ENCODE peak calls at places on chromosome 22, in four cellular contexts. G, K, O and X are unnamed samples.

GRCh38 chr22:23790819-23791736 is 4.3 kb downstream of the SMARCB1 start:
- DNase-seq in G (no peak), O (no peak), K (no peak), X (no peak)

GRCh38 chr22:37314315-37315046 is 32.2 kb downstream of the CYTH4 start:
- DNase-seq in O (peak; percentile 51), K (no peak), G (peak; percentile 79), X (peak; percentile 48)

GRCh38 chr22:32562916-32563315 is 88.3 kb downstream of the FBXO7 start:
- DNase-seq in O (no peak), K (no peak), G (no peak), X (no peak)

GRCh38 chr22:24358105-24358836 is 69.1 kb upstream of the ADORA2A start:
- DNase-seq in O (no peak), G (no peak), K (no peak), X (no peak)

GRCh38 chr22:50201191-50202129 is 649 bp downstream of the SELENOO start:
- DNase-seq in G (peak; percentile 45), O (no peak), K (no peak), X (no peak)

GRCh38 chr22:43706151-43706550 is 106.0 kb downstream of the EFCAB6 start:
- DNase-seq in G (no peak), K (no peak), O (no peak), X (no peak)

GRCh38 chr22:37454857-37455686 is 27.8 kb upstream of the ELFN2 start:
- DNase-seq in G (peak; percentile 55), O (no peak), K (no peak), X (no peak)

GRCh38 chr22:26109686-26110315 is 59.5 kb upstream of the SEZ6L start:
- DNase-seq in O (no peak), G (no peak), K (no peak), X (no peak)

GRCh38 chr22:40472579-40472978 is 102.2 kb downstream of the SGSM3 start:
- DNase-seq in K (no peak), G (no peak), O (no peak), X (no peak)

GRCh38 chr22:37273126-37273845 is 9.0 kb upstream of the CYTH4 start:
- DNase-seq in K (no peak), G (peak; percentile 64), O (no peak), X (peak; percentile 53)

GRCh38 chr22:28774378-28774777 is 1.9 kb downstream of the CCDC117 start:
- DNase-seq in O (no peak), K (no peak), G (no peak), X (no peak)

GRCh38 chr22:37334461-37334858 is 52.2 kb downstream of the CYTH4 start:
- DNase-seq in G (no peak), O (no peak), K (no peak), X (no peak)

GRCh38 chr22:44574057-44574456 is 76.0 kb upstream of the RTL6 start:
- DNase-seq in K (no peak), G (no peak), O (no peak), X (no peak)

GRCh38 chr22:44677299-44678244 is 24.4 kb upstream of the PRR5 start:
- DNase-seq in K (no peak), G (no peak), O (no peak), X (no peak)

GRCh38 chr22:23199159-23199558 is 18.9 kb downstream of the BCR start:
- DNase-seq in O (no peak), K (no peak), G (no peak), X (no peak)

GRCh38 chr22:50302564-50302963 is 4.9 kb downstream of the PLXNB2 start:
- DNase-seq in K (no peak), O (no peak), G (no peak), X (no peak)

GRCh38 chr22:23098718-23099524 is 28.6 kb downstream of the GNAZ start:
- DNase-seq in O (no peak), G (no peak), K (no peak), X (no peak)

GRCh38 chr22:40631925-40632324 is 4.6 kb downstream of the MRTFA start:
- DNase-seq in O (no peak), K (no peak), G (no peak), X (no peak)

GRCh38 chr22:21681566-21682370 is 16.0 kb downstream of the PPIL2 start:
- DNase-seq in K (no peak), O (no peak), G (no peak), X (no peak)

GRCh38 chr22:23237201-23237798 is 57.0 kb downstream of the BCR start:
- DNase-seq in G (no peak), K (no peak), O (no peak), X (no peak)

GRCh38 chr22:26502688-26503561 is 9.3 kb downstream of the TFIP11 start:
- DNase-seq in G (peak; percentile 94), O (peak; percentile 20), K (peak; percentile 57), X (no peak)

GRCh38 chr22:25546751-25547150 is 17.7 kb upstream of the GRK3 start:
- DNase-seq in G (peak; percentile 84), K (no peak), O (no peak), X (peak; percentile 64)

DNA sequence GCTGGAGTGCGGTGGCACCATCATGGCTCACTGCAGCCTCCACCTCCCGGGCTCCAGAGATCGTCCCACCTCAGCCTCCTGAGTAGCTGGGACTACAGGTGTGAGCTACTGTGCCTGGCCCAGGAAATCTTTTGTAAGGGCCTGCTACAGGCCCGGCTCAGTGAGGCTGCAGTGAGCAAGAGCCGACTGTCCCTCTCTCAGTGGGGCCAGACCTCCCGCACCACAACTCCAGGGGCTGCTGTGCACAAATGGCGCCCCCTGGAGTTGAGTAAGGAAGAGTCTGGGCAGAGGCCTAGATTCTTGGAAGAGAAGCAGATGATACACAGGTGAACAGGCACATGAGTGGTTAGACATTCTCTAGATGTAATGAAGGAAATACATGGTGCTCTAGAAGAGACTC is 7.0 kb downstream of the SERHL2 start:
- DNase-seq in G (peak; percentile 64), K (no peak), O (no peak), X (no peak)
- TF ChIP-seq CTCF in G (peak; percentile 62), K (peak; percentile 32), O (peak; percentile 53), X (peak; percentile 52)

DNA sequence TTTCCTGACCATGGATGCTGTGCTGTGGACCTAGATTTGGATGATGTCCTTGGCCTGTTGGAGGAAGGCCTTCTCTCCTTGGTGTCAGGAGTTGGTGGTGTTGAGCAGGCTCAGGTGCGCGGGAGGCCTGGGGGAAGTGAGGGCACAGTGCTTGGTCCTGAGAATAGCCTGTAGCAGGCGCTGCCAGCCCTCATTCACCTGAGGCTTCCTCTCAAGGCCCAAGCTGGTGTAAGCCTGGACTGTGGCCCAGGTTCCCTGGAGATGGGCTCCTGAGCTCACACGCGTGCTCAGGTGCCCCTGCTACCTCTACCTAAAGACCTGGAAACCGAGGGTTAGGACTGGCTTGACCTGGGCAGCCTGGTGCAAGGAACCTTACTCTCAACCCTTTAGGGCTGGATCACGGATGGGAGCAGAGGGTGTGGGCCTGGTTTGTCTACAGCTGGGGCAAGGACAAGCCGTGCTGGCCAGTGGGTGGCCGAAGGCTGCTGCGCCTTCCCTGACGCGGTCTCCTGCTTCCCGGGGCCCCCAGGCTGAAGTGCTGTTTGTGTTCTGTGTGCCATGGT is 7.8 kb upstream of the GRAMD4 start:
- DNase-seq in G (no peak), O (no peak), K (no peak), X (no peak)
- TF ChIP-seq CTCF in G (no peak), O (peak; percentile 16), K (no peak), X (no peak)

DNA sequence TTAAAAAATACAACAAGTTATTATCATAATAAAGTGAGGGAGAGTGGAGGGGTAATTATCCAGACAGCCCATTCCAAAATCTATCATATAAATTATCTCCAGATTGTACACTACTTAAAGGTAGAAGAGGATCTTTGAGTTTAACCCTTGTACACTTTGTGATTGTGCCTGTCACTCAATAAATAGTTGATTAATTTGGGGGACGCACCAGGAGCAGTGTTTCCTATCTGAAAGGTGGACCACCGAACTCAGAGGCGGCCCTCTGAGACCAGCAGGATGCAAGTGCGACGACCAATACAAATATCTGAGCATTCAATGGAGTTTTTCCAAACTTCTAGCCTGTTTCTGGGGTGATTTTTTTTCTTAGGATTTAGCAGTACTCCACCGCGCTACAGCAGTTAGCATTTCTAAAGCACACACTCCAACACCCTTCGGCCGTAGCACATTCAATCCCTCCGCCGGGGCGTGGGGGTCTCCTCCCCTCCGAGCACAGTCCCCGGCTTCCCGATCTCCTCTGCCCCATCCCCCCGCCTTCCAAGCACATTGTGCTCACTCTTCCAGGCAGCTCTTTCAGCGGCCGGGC is 1.0 kb upstream of the CECR2 start:
- DNase-seq in K (no peak), G (no peak), O (no peak), X (no peak)
- TF ChIP-seq CTCF in K (no peak), G (no peak), O (no peak), X (no peak)

GRCh38 chr22:46996595-46997310 is 234.3 kb downstream of the TBC1D22A start:
- DNase-seq in G (no peak), O (no peak), K (no peak), X (peak; percentile 30)
- TF ChIP-seq CTCF in G (no peak), O (peak; percentile 27), K (no peak), X (no peak)

GRCh38 chr22:45833613-45834012 is 143.3 kb downstream of the WNT7B start:
- DNase-seq in K (no peak), G (no peak), O (no peak), X (no peak)

GRCh38 chr22:45830531-45831245 is 146.3 kb downstream of the WNT7B start:
- DNase-seq in O (no peak), G (no peak), K (no peak), X (no peak)

GRCh38 chr22:45832959-45833580 is 143.9 kb downstream of the WNT7B start:
- DNase-seq in K (no peak), G (no peak), O (no peak), X (no peak)

GRCh38 chr22:45832180-45832579 is 144.8 kb downstream of the WNT7B start:
- DNase-seq in G (no peak), O (no peak), K (no peak), X (no peak)

DNA sequence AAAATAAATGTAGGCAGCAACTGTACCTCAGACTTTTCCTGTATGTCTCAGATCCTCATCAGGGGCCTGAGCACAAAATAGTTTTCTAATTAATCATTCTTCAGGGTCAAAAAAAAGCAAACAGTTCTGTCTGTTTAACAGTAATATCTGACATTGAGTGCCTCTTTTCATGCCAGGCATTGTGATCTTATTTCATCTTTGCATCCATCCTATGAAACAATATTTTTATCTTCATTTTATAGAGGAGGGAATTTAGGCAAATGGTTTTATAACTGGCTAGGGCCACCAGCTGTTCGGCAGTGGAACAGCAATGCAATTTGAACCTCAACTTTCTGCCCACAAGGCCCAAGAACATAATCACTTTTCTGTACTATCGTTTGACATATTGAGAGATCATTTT is 145.6 kb downstream of the WNT7B start:
- DNase-seq in G (no peak), O (no peak), K (no peak), X (no peak)
- TF ChIP-seq CTCF in G (no peak), O (peak; percentile 45), K (no peak), X (no peak)

DNA sequence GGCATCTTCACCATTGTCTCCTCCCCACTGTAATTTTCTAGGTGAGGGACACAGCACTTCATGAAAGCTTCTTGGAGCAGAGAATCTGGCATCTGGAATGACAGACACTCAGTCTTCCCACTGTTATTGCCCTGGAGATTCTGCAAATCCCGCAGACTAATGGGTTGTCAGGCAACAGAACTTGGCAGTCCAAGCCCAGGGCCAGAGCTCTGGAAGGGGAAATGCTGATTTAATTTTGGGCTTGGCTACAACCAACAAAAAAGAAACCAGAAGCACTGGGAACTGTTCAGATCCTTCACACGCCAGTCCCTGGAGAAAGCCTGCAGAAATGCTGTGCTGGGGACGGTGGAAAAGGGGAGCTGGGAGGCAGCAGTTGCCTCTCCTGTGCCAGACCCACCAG is 71.5 kb upstream of the BID start:
- DNase-seq in G (no peak), K (no peak), O (no peak), X (no peak)
- TF ChIP-seq CTCF in G (no peak), K (no peak), O (no peak), X (no peak)